ENCODE peak calls at places on chromosomes 13 and 19, in nine cellular contexts. B is AG04450; H is IMR-90; P is transverse colon; K is uterus; C is ovary; X is cardiac muscle cell; D is CD8-positive, alpha-beta T cell; A is A673. W is an unnamed sample.
A peak's percentile ranks its signal among the peaks of the same experiment; 100 is the strongest.

GRCh38 chr13:73138276-73138950 is 79.6 kb downstream of the KLF5 start:
- DNase-seq in P (no peak), B (peak; percentile 54), C (no peak), A (no peak), H (peak; percentile 76), X (peak; percentile 47), D (no peak), K (no peak), W (no peak)

GRCh38 chr13:112626761-112627160 is 38.8 kb upstream of the TUBGCP3 start:
- DNase-seq in K (no peak), P (no peak), C (no peak), H (no peak), D (no peak), X (no peak), A (no peak), B (no peak), W (no peak)

GRCh38 chr19:43564800-43565199 is 10.5 kb downstream of the XRCC1 start:
- DNase-seq in D (no peak), A (peak; percentile 63), B (no peak), K (no peak), P (no peak), H (no peak), X (no peak), C (no peak), W (no peak)

GRCh38 chr13:109156181-109156935 is 526.9 kb downstream of the MYO16 start:
- DNase-seq in H (peak; percentile 86), X (peak; percentile 88), A (peak; percentile 38), C (no peak), K (no peak), P (no peak), D (no peak), B (peak; percentile 43), W (peak; percentile 53)

GRCh38 chr13:40232321-40232720 is 434.1 kb downstream of the FOXO1 start:
- DNase-seq in K (no peak), X (no peak), C (no peak), A (no peak), H (no peak), P (no peak), B (no peak), D (no peak), W (no peak)

GRCh38 chr13:94328336-94329041 is 151.0 kb downstream of the DCT start:
- DNase-seq in X (no peak), B (no peak), D (no peak), A (no peak), K (no peak), C (no peak), H (no peak), P (no peak), W (no peak)

GRCh38 chr13:20767309-20767943 is 6.3 kb downstream of the EEF1AKMT1 start:
- DNase-seq in D (no peak), P (no peak), B (no peak), H (no peak), X (no peak), A (no peak), C (no peak), K (no peak), W (no peak)

GRCh38 chr19:8161135-8161646 is 11.8 kb upstream of the FBN3 start:
- DNase-seq in P (no peak), A (peak; percentile 66), C (no peak), D (no peak), K (no peak), B (no peak), X (peak; percentile 13), H (no peak), W (no peak)

GRCh38 chr19:28345811-28346210 is 867.1 kb downstream of the UQCRFS1 start:
- DNase-seq in D (no peak), H (no peak), P (no peak), C (no peak), X (no peak), A (no peak), B (no peak), K (no peak), W (no peak)

GRCh38 chr19:14871619-14872230 is 14.2 kb downstream of the OR7A17 start:
- DNase-seq in C (no peak), B (no peak), X (peak; percentile 39), A (peak; percentile 50), D (no peak), K (no peak), P (no peak), H (peak; percentile 11), W (no peak)
- TF ChIP-seq CTCF in C (no peak), B (peak; percentile 51), X (peak; percentile 54), A (peak; percentile 75), D (peak; percentile 29), K (no peak), P (peak; percentile 16), H (peak; percentile 44), W (peak; percentile 22)

GRCh38 chr19:37362733-37363132 is 8.2 kb upstream of the ZNF527 start:
- DNase-seq in H (no peak), D (no peak), A (peak; percentile 6), K (no peak), C (no peak), B (no peak), X (peak; percentile 5), P (no peak), W (no peak)
- H3K9me3 ChIP-seq in H (peaks cover 28% of the 10 kb centered on the region), D (peaks cover 14% of the 10 kb centered on the region), A (peaks cover 30% of the 10 kb centered on the region), K (no peaks in the 10 kb centered on the region), C (peaks cover 3% of the 10 kb centered on the region), B (peaks cover 42% of the 10 kb centered on the region), X (no peaks in the 10 kb centered on the region), P (peaks cover 27% of the 10 kb centered on the region), W (peaks cover 21% of the 10 kb centered on the region)

GRCh38 chr13:85665286-85665685 is 133.9 kb downstream of the SLITRK6 start:
- DNase-seq in K (no peak), X (no peak), A (peak; percentile 17), H (peak; percentile 82), C (no peak), P (no peak), B (peak; percentile 55), D (no peak), W (no peak)
- H3K4me3 ChIP-seq in K (no peak overlapping the region), X (no peak overlapping the region), A (no peak overlapping the region), H (no peak overlapping the region), C (no peak overlapping the region), P (no peak overlapping the region), B (no peak overlapping the region), D (no peak overlapping the region), W (no peak overlapping the region)

GRCh38 chr19:10928563-10929401 is at the start of the genes TIMM29 and YIPF2:
- DNase-seq in H (peak; percentile 98), C (peak; percentile 98), B (peak; percentile 94), D (peak; percentile 93), X (peak; percentile 98), P (peak; percentile 98), A (peak; percentile 99), K (peak; percentile 98), W (peak; percentile 97)
- TF ChIP-seq CTCF in H (no peak), C (no peak), B (no peak), D (no peak), X (no peak), P (no peak), A (no peak), K (no peak), W (peak; percentile 16)

GRCh38 chr19:50040967-50041366 is 15.2 kb downstream of the ZNF473 start:
- DNase-seq in B (no peak), P (no peak), H (no peak), X (no peak), A (no peak), K (no peak), D (no peak), C (no peak), W (no peak)
- H3K9me3 ChIP-seq in B (peaks cover 45% of the 10 kb centered on the region), P (peaks cover 23% of the 10 kb centered on the region), H (peaks cover 41% of the 10 kb centered on the region), X (peaks cover 2% of the 10 kb centered on the region), A (peaks cover 29% of the 10 kb centered on the region), K (no peaks in the 10 kb centered on the region), D (peaks cover 16% of the 10 kb centered on the region), C (peaks cover 27% of the 10 kb centered on the region), W (peaks cover 26% of the 10 kb centered on the region)

DNA sequence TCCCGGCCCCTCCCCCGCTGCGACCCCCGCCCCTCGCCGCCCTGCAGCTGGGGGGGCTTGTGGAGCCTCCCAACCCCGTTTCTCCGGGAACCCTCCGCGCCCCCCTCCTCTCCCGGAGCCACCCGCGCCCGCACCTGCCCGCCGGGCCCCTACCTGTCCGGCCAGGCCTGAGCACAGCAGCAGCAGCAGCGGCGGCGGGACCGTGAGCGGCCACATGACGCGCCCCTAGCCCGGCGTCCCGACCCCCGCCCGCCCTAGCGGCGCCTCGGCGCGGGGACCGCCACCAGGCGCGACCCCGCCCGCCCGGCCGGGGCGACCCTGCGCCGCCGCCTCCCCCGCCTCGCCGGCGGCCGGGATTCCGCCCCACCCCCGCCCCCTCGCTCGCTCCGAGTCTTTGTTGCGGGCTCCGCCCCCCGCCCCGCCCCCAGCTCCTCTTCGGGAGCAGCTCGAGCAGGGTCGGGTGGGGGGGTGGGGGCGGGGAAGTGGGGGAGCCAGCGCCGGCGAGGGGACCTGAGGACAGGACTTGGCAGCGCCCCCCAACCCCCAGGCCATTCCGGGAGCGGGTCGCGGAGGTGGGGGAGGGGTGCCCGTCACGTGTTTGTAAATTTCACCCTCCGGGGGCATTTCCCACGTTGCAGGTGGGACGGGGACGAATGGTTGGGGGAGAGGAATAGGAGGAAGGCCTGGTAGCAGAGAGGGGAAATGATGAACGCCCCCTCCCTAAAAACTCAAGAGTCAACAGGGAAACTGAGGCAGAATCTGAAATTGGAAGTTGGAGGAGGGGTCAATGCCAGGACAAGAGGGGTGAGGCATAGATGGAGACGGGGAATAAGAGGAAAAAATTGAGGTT is at the start of gene OLFM2:
- DNase-seq in A (peak; percentile 80), B (no peak), D (no peak), C (peak; percentile 56), X (no peak), P (no peak), H (no peak), K (peak; percentile 48), W (no peak)
- H3K4me3 ChIP-seq in A (peak within 1 kb of the TSS; percentile 76), B (peak within 1 kb of the TSS; percentile 48), D (no peak within 1 kb of the TSS), C (peak within 1 kb of the TSS; percentile 40), X (peak within 1 kb of the TSS; percentile 88), P (no peak within 1 kb of the TSS), H (peak within 1 kb of the TSS; percentile 42), K (peak within 1 kb of the TSS; percentile 29), W (peak within 1 kb of the TSS; percentile 35)

GRCh38 chr19:4689403-4689802 is 19.3 kb upstream of the MYDGF start:
- DNase-seq in D (no peak), H (no peak), X (no peak), P (no peak), C (no peak), A (no peak), B (no peak), K (no peak), W (no peak)

GRCh38 chr19:4688587-4688986 is 18.4 kb upstream of the MYDGF start:
- DNase-seq in A (no peak), D (no peak), K (no peak), H (no peak), X (no peak), B (no peak), P (no peak), C (no peak), W (no peak)

GRCh38 chr19:4691383-4691782 is 21.2 kb upstream of the MYDGF start:
- DNase-seq in K (no peak), H (no peak), C (no peak), P (peak; percentile 38), D (no peak), A (no peak), B (no peak), X (no peak), W (no peak)

GRCh38 chr19:4692275-4693077 is 22.3 kb upstream of the MYDGF start:
- DNase-seq in K (no peak), C (no peak), A (no peak), D (no peak), X (no peak), B (no peak), P (no peak), H (no peak), W (no peak)

DNA sequence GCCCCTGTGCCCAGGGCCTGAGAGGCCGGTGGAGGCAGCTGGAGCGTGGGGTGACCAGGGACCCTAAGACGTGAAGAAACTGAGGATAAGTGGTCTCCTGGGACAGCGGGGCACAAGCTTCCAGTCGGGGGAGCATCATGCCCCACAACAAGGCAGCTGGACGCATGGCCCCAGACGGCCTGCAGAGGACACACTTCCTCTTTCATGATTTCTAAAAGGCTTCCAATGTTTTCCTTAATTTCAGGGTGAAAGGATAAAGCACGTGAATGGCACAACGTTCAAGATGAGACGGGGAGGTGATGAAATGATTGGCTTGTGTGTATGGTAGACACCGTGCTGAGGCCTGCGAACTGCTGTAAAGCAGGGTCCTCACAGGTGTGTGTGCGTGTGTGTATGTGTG is 20.2 kb upstream of the MYDGF start:
- DNase-seq in X (no peak), K (no peak), D (no peak), C (no peak), H (no peak), P (no peak), A (no peak), B (no peak), W (no peak)
- TF ChIP-seq CTCF in X (no peak), K (no peak), D (no peak), C (no peak), H (no peak), P (no peak), A (no peak), B (no peak), W (no peak)

W was measured in heart left ventricle.